ENCODE peak calls at places on chromosomes 5 and 9, in eight cellular contexts. H is lung, M is SK-N-SH, A is thyroid gland, S is fibroblast of lung, U is cardiac muscle cell, G is left ventricle myocardium inferior, O is AG04450. F is an unnamed sample.

GRCh38 chr9:72473474-72474241 is 47.8 kb upstream of the TMC1 start:
- DNase-seq in G (no peak), S (peak), U (no peak), A (no peak), H (no peak), O (no peak), M (no peak), F (peak)

GRCh38 chr9:121233906-121234901 is 32.5 kb upstream of the RAB14 start:
- DNase-seq in M (no peak), G (no peak), A (no peak), O (no peak), S (peak), U (no peak), H (no peak), F (no peak)

GRCh38 chr5:151612689-151613427 is 21.7 kb upstream of the FAT2 start:
- DNase-seq in U (no peak), H (no peak), G (no peak), A (no peak), S (no peak), O (no peak), M (no peak), F (peak)

GRCh38 chr5:140023611-140024191 is 19.4 kb downstream of the NRG2 start:
- DNase-seq in A (no peak), U (no peak), O (no peak), M (no peak), G (no peak), S (no peak), H (no peak), F (no peak)

GRCh38 chr9:73183917-73184861 is 32.5 kb downstream of the ANXA1 start:
- DNase-seq in H (no peak), O (peak), U (peak), M (no peak), A (no peak), S (peak), G (no peak), F (no peak)

GRCh38 chr5:57405984-57406383 is 76.6 kb downstream of the ACTBL2 start:
- DNase-seq in A (no peak), M (no peak), U (no peak), H (no peak), G (no peak), S (peak), O (no peak), F (no peak)

GRCh38 chr5:69504036-69504435 is 11.4 kb downstream of the OCLN start:
- DNase-seq in O (no peak), G (no peak), U (no peak), S (no peak), H (no peak), M (no peak), A (no peak), F (no peak)

GRCh38 chr5:119750887-119751733 is 121.8 kb downstream of the FAM170A start:
- DNase-seq in A (no peak), H (no peak), U (no peak), G (no peak), O (no peak), S (no peak), M (no peak), F (no peak)

GRCh38 chr5:155193483-155194107 is 180.0 kb downstream of the KIF4B start:
- DNase-seq in A (no peak), M (no peak), H (no peak), U (peak), G (peak), S (no peak), O (no peak), F (no peak)

GRCh38 chr5:1409386-1410110 is 35.7 kb downstream of the SLC6A3 start:
- DNase-seq in O (no peak), G (peak), H (no peak), U (peak), S (peak), A (peak), M (no peak), F (no peak)

GRCh38 chr9:98865284-98865683 is 57.8 kb downstream of the GALNT12 start:
- DNase-seq in S (no peak), A (no peak), H (no peak), G (no peak), O (no peak), U (no peak), M (no peak), F (no peak)

GRCh38 chr9:1890806-1891205 is 124.3 kb upstream of the SMARCA2 start:
- DNase-seq in G (no peak), H (no peak), A (no peak), S (no peak), M (no peak), O (no peak), U (no peak), F (no peak)

GRCh38 chr9:110742741-110743371 is 74.3 kb downstream of the MUSK start:
- DNase-seq in H (no peak), U (no peak), A (peak), M (no peak), S (peak), G (no peak), O (peak), F (no peak)

GRCh38 chr9:129549684-129550083 is 71.2 kb downstream of the C9orf50 start:
- DNase-seq in S (peak), G (peak), M (peak), A (no peak), U (no peak), H (no peak), O (no peak), F (no peak)

GRCh38 chr5:133565993-133566392 is 46.3 kb downstream of the FSTL4 start:
- DNase-seq in S (peak), U (peak), G (no peak), H (no peak), O (no peak), A (peak), M (no peak), F (no peak)

GRCh38 chr9:109418827-109419226 is 79.3 kb downstream of the PTPN3 start:
- DNase-seq in U (no peak), S (no peak), O (no peak), M (no peak), A (peak), H (no peak), G (no peak), F (peak)

GRCh38 chr5:124176692-124177091 is 569.7 kb downstream of the ZNF608 start:
- DNase-seq in H (no peak), O (no peak), U (no peak), S (no peak), A (peak), M (no peak), G (peak), F (no peak)

GRCh38 chr9:129783516-129784361 is 19.2 kb upstream of the TOR1B start:
- DNase-seq in O (peak), S (peak), A (peak), H (peak), U (peak), G (peak), M (peak), F (peak)

GRCh38 chr9:94921072-94921471 is 194.6 kb downstream of the AOPEP start:
- DNase-seq in H (no peak), A (peak), O (no peak), S (peak), M (no peak), U (peak), G (no peak), F (no peak)

GRCh38 chr5:137778772-137779564 is 24.8 kb upstream of the HNRNPA0 start:
- DNase-seq in S (peak), O (no peak), G (no peak), U (peak), H (no peak), M (peak), A (no peak), F (no peak)

GRCh38 chr5:176732736-176733585 is 77.4 kb upstream of the UNC5A start:
- DNase-seq in M (peak), H (no peak), G (no peak), O (no peak), A (no peak), U (no peak), S (no peak), F (no peak)

GRCh38 chr9:118721923-118722322 is 647.3 kb downstream of the BRINP1 start:
- DNase-seq in S (no peak), O (no peak), G (no peak), A (no peak), H (no peak), U (no peak), M (peak), F (no peak)

GRCh38 chr5:68381909-68382308 is 166.4 kb downstream of the PIK3R1 start:
- DNase-seq in S (no peak), U (no peak), A (no peak), O (no peak), G (no peak), H (no peak), M (no peak), F (no peak)

GRCh38 chr5:100188778-100189177 is 346.4 kb upstream of the FAM174A start:
- DNase-seq in H (no peak), S (no peak), U (no peak), O (no peak), G (no peak), M (no peak), A (no peak), F (no peak)

GRCh38 chr5:34655354-34655991 is 655 bp upstream of the RAI14 start:
- DNase-seq in M (peak), O (peak), S (peak), U (peak), H (peak), G (no peak), A (peak), F (peak)

GRCh38 chr5:141564216-141564692 is 54.5 kb downstream of the DIAPH1 start:
- DNase-seq in S (peak), A (peak), M (peak), G (no peak), H (peak), O (peak), U (peak), F (peak)

GRCh38 chr5:148033138-148033537 is 30.6 kb upstream of the SPINK5 start:
- DNase-seq in G (no peak), U (no peak), S (no peak), H (no peak), A (no peak), M (no peak), O (no peak), F (no peak)

GRCh38 chr5:98309785-98310566 is 463.5 kb upstream of the RGMB start:
- DNase-seq in M (no peak), H (no peak), G (no peak), S (peak), U (no peak), A (no peak), O (peak), F (peak)

GRCh38 chr5:169548315-169548714 is 35.3 kb upstream of the SPDL1 start:
- DNase-seq in H (no peak), U (peak), M (peak), G (no peak), O (no peak), A (no peak), S (peak), F (no peak)

GRCh38 chr9:93028448-93029006 is 30.0 kb upstream of the SUSD3 start:
- DNase-seq in U (no peak), A (no peak), H (peak), G (no peak), S (no peak), M (no peak), O (no peak), F (no peak)

GRCh38 chr5:83715316-83716060 is 5.2 kb downstream of the HAPLN1 start:
- DNase-seq in G (no peak), O (no peak), U (no peak), A (peak), M (no peak), H (no peak), S (no peak), F (no peak)

GRCh38 chr5:141757402-141757801 is 75.4 kb upstream of the ARAP3 start:
- DNase-seq in A (peak), H (no peak), G (no peak), S (peak), O (no peak), U (peak), M (peak), F (no peak)

GRCh38 chr5:88203977-88204735 is 64.5 kb downstream of the TMEM161B start:
- DNase-seq in S (no peak), U (no peak), A (no peak), G (no peak), M (no peak), O (no peak), H (no peak), F (no peak)

GRCh38 chr9:37788328-37788727 is 3.5 kb upstream of the EXOSC3 start:
- DNase-seq in U (no peak), M (no peak), G (no peak), S (no peak), O (no peak), H (no peak), A (no peak), F (no peak)

GRCh38 chr5:156402387-156402921 is 75.5 kb downstream of the SGCD start:
- DNase-seq in M (no peak), H (no peak), G (no peak), U (no peak), A (peak), O (no peak), S (no peak), F (peak)

GRCh38 chr9:11443631-11444030 is 830.8 kb upstream of the PTPRD start:
- DNase-seq in U (no peak), A (no peak), H (no peak), G (no peak), S (no peak), M (no peak), O (no peak), F (no peak)

GRCh38 chr9:132644251-132644650 is 25.5 kb downstream of the DDX31 start:
- DNase-seq in M (peak), S (no peak), G (no peak), A (no peak), H (no peak), U (no peak), O (no peak), F (no peak)

GRCh38 chr9:127910613-127911205 is 6.1 kb downstream of the ST6GALNAC4 start:
- DNase-seq in U (no peak), A (no peak), H (no peak), O (no peak), M (no peak), S (peak), G (no peak), F (no peak)
- TF ChIP-seq CTCF in U (no peak), A (no peak), H (no peak), O (no peak), M (peak), S (no peak), G (no peak), F (no peak)

GRCh38 chr9:89425921-89426388 is 72.0 kb downstream of the SEMA4D start:
- DNase-seq in U (no peak), G (no peak), O (no peak), H (no peak), A (no peak), M (no peak), S (no peak), F (no peak)
- H3K4me3 ChIP-seq in U (no peak), G (no peak), O (no peak), H (no peak), A (no peak), M (no peak), S (no peak), F (peak)

GRCh38 chr5:43601454-43602260 is 1.3 kb upstream of the NNT start:
- DNase-seq in H (no peak), S (peak), M (peak), A (no peak), G (no peak), O (no peak), U (peak), F (peak)

GRCh38 chr5:43602818-43603534 is at the start of gene NNT:
- DNase-seq in A (peak), G (peak), U (peak), S (peak), H (peak), O (no peak), M (peak), F (peak)

GRCh38 chr5:43603535-43604363 is 769 bp downstream of the NNT start:
- DNase-seq in G (peak), S (peak), A (peak), H (peak), U (peak), M (peak), O (no peak), F (peak)

GRCh38 chr5:43604699-43605098 is 1.7 kb downstream of the NNT start:
- DNase-seq in U (no peak), O (no peak), H (no peak), M (no peak), A (no peak), S (no peak), G (no peak), F (no peak)

GRCh38 chr5:43602456-43602817 is 543 bp upstream of the NNT start:
- DNase-seq in U (peak), G (peak), H (peak), M (peak), S (peak), A (peak), O (no peak), F (no peak)
- TF ChIP-seq CTCF in U (no peak), G (no peak), H (no peak), M (no peak), S (no peak), A (no peak), O (no peak), F (no peak)

GRCh38 chr5:157917909-157918809 is 59.2 kb upstream of the CLINT1 start:
- DNase-seq in A (peak), H (peak), M (peak), U (peak), G (peak), S (peak), O (peak), F (no peak)
- H3K4me3 ChIP-seq in A (no peak), H (no peak), M (no peak), U (no peak), G (no peak), S (no peak), O (no peak), F (no peak)

GRCh38 chr5:43401827-43402226 is 10.4 kb downstream of the CCL28 start:
- DNase-seq in O (no peak), A (no peak), M (peak), G (no peak), S (peak), H (no peak), U (no peak), F (no peak)

GRCh38 chr5:43396762-43397304 is 15.4 kb downstream of the CCL28 start:
- DNase-seq in U (no peak), A (peak), O (no peak), S (peak), M (peak), H (peak), G (peak), F (peak)

DNA sequence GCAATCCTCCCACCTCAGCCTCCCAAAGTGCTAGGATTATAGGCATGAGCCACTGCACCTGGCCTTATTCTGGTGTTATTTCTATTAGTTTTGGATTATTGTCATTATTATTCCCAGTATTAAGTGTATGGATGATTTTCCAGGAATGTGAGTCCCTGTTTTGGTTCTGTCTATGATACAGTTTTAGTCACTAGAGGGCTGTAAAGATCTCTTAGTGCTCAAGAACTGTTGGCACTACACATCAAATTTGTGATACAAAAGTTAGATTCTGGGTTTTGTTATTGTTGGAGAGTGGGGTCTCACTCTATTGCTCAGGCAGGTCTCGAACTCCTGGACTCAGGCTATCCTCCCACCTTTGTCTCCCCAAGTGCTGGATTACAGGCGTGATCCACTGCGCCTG is 12.1 kb downstream of the CCL28 start:
- DNase-seq in A (no peak), O (no peak), S (peak), H (no peak), U (no peak), M (no peak), G (no peak), F (no peak)
- TF ChIP-seq CTCF in A (no peak), O (peak), S (peak), H (no peak), U (peak), M (no peak), G (peak), F (no peak)

GRCh38 chr9:135378751-135379150 is 100.8 kb upstream of the PPP1R26 start:
- DNase-seq in O (no peak), M (no peak), G (no peak), S (no peak), A (no peak), H (no peak), U (no peak), F (no peak)

GRCh38 chr9:135381911-135382310 is 97.7 kb upstream of the PPP1R26 start:
- DNase-seq in M (no peak), A (no peak), G (no peak), O (no peak), H (no peak), U (no peak), S (no peak), F (no peak)

GRCh38 chr9:135380321-135380960 is 99.1 kb upstream of the PPP1R26 start:
- DNase-seq in M (no peak), H (no peak), G (no peak), U (no peak), A (no peak), O (no peak), S (no peak), F (no peak)

GRCh38 chr9:135377431-135377830 is 102.2 kb upstream of the PPP1R26 start:
- DNase-seq in G (no peak), U (no peak), M (no peak), O (no peak), A (no peak), S (no peak), H (no peak), F (no peak)

GRCh38 chr9:135379540-135380267 is 99.9 kb upstream of the PPP1R26 start:
- DNase-seq in U (no peak), A (no peak), O (no peak), H (no peak), M (no peak), S (no peak), G (no peak), F (no peak)
- H3K4me3 ChIP-seq in U (no peak), A (no peak), O (no peak), H (no peak), M (no peak), S (no peak), G (no peak), F (no peak)

GRCh38 chr9:8235489-8235888 is 435.9 kb upstream of the DMAC1 start:
- DNase-seq in U (no peak), A (no peak), H (no peak), M (no peak), O (no peak), S (no peak), G (no peak), F (no peak)

DNA sequence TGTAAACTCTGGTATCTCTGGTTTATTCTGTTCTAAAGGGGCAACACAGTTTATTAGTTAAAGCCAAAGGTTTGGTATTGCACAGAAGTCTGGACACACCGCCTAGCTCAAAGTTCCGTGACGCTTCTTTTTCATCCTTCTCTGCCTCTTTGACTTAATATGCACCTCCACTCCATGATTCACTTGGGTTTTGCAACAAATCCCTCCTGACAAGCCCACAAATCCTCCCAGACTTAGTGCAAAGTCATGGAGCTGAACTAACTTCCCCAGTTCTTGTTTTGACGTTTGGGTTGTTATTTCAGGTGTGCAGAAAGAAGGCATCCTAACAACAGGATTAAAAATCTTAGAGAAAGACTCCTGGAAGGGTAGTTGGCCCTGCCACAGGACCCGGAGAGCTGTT is 441.6 kb upstream of the DMAC1 start:
- DNase-seq in H (no peak), S (no peak), G (no peak), M (no peak), O (no peak), U (no peak), A (no peak), F (no peak)
- TF ChIP-seq CTCF in H (no peak), S (no peak), G (no peak), M (no peak), O (no peak), U (no peak), A (no peak), F (no peak)